ENCODE peak calls at places on chromosomes 4 and X, in six cellular contexts. D is SJSA1; X is left lung; J is upper lobe of left lung; B is right lobe of liver; H is effector memory CD4-positive, alpha-beta T cell. V is an unnamed sample. For H3K27me3, the result is how much of the 10 kb centered on the place peaks cover.

GRCh38 chr4:185717018-185717726 is 94.8 kb downstream of the SORBS2 start:
- DNase-seq in H (no peak), X (no peak), D (no peak), J (no peak), B (no peak), V (no peak)

GRCh38 chrX:10482262-10482661 is 138.1 kb downstream of the MID1 start:
- DNase-seq in X (no peak), H (no peak), B (no peak), J (no peak), D (no peak), V (no peak)

GRCh38 chrX:49960061-49960460 is 37.7 kb downstream of the CLCN5 start:
- DNase-seq in J (no peak), D (no peak), X (no peak), B (no peak), H (no peak), V (no peak)

GRCh38 chr4:15963001-15963451 is at the start of gene FGFBP2:
- DNase-seq in H (no peak), J (no peak), X (no peak), D (peak), B (peak), V (no peak)

GRCh38 chr4:7649741-7650531 is 215.2 kb upstream of the PSAPL1 start:
- DNase-seq in H (peak), J (no peak), D (peak), B (peak), X (peak), V (peak)

GRCh38 chrX:129495941-129496340 is 27.3 kb downstream of the SMARCA1 start:
- DNase-seq in B (no peak), J (no peak), D (no peak), X (no peak), H (no peak), V (no peak)

GRCh38 chrX:71541546-71542022 is 8.7 kb downstream of the OGT start:
- DNase-seq in J (no peak), B (no peak), H (no peak), D (no peak), X (no peak), V (peak)

GRCh38 chr4:173013232-173013932 is 155.2 kb upstream of the GALNT7 start:
- DNase-seq in X (no peak), D (no peak), J (no peak), H (peak), B (no peak), V (no peak)

GRCh38 chrX:130393451-130394074 is 8.1 kb upstream of the GPR119 start:
- DNase-seq in H (no peak), X (peak), J (no peak), D (peak), B (peak), V (no peak)

GRCh38 chr4:85081196-85081595 is 114.7 kb upstream of the WDFY3 start:
- DNase-seq in D (no peak), X (no peak), J (no peak), H (no peak), B (no peak), V (no peak)

GRCh38 chr4:174405923-174406322 is 116.4 kb downstream of the HPGD start:
- DNase-seq in B (no peak), H (no peak), D (no peak), J (no peak), X (no peak), V (no peak)

GRCh38 chrX:39827959-39828358 is 269.8 kb downstream of the BCOR start:
- DNase-seq in H (no peak), J (no peak), D (no peak), X (no peak), B (no peak), V (no peak)

GRCh38 chr4:173025131-173025530 is 143.5 kb upstream of the GALNT7 start:
- DNase-seq in D (peak), J (no peak), H (no peak), X (no peak), B (no peak), V (no peak)

GRCh38 chrX:2863646-2864045 is 34.9 kb downstream of the GYG2 start:
- DNase-seq in D (no peak), H (no peak), B (no peak), J (no peak), X (no peak), V (no peak)

GRCh38 chr4:748461-748860 is 42.8 kb downstream of the PCGF3 start:
- DNase-seq in D (no peak), J (no peak), B (no peak), X (no peak), H (no peak), V (no peak)

GRCh38 chr4:152515678-152516077 is 20.2 kb downstream of the FBXW7 start:
- DNase-seq in J (no peak), H (no peak), D (peak), B (no peak), X (no peak), V (peak)

GRCh38 chr4:183840311-183840710 is 64.8 kb upstream of the STOX2 start:
- DNase-seq in H (peak), J (no peak), B (peak), X (peak), D (peak), V (no peak)

GRCh38 chr4:61921890-61922289 is 721.8 kb downstream of the ADGRL3 start:
- DNase-seq in X (no peak), J (no peak), D (no peak), H (no peak), B (no peak), V (no peak)

GRCh38 chr4:42605264-42605663 is 51.6 kb downstream of the ATP8A1 start:
- DNase-seq in D (no peak), B (no peak), J (no peak), H (no peak), X (no peak), V (no peak)

GRCh38 chrX:155767101-155767878 is 113.9 kb upstream of the VAMP7 start:
- DNase-seq in X (peak), H (peak), J (peak), B (peak), D (peak), V (peak)

GRCh38 chrX:155768036-155768769 is 112.9 kb upstream of the VAMP7 start:
- DNase-seq in D (no peak), B (peak), X (no peak), J (peak), H (no peak), V (no peak)

GRCh38 chrX:155761185-155761584 is 120.0 kb upstream of the VAMP7 start:
- DNase-seq in D (no peak), B (no peak), X (no peak), H (no peak), J (no peak), V (no peak)

GRCh38 chrX:155766321-155766720 is 114.8 kb upstream of the VAMP7 start:
- DNase-seq in J (no peak), X (no peak), D (no peak), H (no peak), B (no peak), V (no peak)
- H3K27me3 ChIP-seq in J (under half), X (under half), D (under half), H (under half), B (under half), V (under half)

DNA sequence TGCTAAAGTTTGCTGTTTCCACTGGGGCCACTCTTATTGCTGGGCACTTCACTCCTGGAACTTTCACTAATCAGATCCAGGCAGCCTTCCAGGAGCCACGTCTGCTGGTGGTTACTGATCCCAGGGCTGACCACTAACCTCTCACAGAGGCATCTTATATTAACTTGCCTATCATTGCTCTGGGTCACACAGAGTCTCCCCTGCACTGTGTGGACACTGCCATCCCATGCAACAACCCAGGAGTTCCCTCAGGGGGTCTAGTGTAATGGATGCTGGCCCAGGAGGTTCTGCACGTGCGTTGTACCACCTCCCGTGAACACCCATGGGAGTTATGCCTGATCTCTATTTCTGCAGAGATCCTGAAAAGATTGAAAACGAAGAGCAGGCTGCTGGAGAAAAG is 41.8 kb upstream of the IQSEC2 start:
- DNase-seq in D (no peak), B (no peak), J (no peak), X (no peak), H (no peak), V (no peak)
- H3K27me3 ChIP-seq in D (under half), B (under half), J (under half), X (half or more), H (under half), V (under half)

GRCh38 chrX:140509468-140510305 is 4.8 kb upstream of the SOX3 start:
- DNase-seq in H (no peak), B (no peak), J (no peak), D (no peak), X (no peak), V (no peak)
- H3K27me3 ChIP-seq in H (under half), B (under half), J (under half), D (under half), X (half or more), V (under half)

DNA sequence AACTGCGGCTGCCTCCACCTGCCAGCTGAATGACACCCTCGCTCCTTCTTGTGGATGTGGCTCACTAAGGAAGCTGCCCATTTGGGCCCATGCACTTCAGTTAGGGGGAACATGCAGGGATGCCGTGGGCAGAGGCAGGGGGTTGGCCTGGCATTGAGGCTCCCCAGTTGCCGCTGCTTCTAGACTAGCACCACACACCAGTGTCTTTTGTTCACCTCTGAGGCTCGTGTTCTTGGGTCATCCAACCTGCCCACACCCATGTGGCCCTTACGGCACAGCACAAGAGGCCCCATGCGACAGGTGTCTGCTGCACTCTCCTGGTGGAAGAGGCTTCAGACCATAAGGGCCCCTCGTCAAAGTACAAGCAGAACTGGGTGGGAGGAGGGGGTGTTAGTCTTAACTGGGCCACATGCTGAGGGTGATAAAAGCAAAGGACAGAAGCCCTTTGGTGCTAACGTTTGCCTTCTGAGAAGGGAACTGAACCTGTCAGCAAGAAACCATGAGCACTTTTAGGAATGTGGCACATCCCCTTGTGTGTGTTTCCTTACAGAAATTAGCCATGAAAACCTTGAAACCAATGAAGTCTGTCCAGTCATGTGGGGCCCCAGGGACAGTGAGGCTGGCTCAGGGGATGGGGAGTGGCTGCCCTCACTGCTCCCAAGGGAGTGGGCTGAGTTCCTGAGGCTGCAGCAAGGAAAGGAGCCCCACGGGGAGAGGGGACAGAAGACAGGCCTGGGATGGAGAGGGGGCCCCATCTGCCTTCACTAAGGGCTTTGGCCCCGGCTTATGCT is 39.2 kb downstream of the MAP7D3 start:
- DNase-seq in D (no peak), B (no peak), H (no peak), J (no peak), X (no peak), V (no peak)
- H3K27me3 ChIP-seq in D (under half), B (under half), H (under half), J (under half), X (under half), V (under half)

DNA sequence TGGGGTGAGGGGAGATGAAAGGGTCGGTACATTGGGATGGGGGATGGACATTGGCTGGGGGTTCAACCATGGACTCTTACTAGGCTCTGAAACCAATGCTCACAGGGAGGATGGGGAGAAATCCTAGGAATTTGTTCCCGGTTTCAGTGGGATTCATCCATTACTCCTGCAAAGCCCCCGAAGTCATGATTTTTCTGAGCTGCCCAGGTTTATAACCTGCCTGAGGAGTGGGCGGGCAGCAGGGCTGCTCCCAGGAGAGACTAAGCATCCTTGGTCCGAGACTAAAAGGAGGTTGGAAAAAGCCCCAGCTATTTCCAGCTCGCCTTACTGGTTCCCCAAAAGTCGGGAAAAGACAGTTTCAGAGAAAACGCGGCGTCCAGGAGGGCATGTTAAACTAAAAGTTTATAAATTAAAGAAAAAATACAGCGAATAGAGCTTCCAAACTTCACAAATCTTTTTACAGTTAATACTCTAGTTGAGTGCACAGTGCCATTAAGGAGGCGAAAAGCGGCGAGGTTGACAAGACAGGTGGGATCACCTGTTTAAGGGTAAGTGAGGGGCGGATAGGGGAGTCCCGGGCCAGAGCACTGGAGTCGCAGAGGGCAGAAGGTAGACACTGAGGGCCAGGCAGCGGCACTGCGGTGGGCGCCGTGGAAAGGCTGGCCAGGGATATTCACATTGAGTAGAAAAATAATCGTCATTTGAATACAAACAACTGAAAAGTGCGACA is 3.7 kb downstream of the NKX3-2 start:
- DNase-seq in X (no peak), B (no peak), J (no peak), D (no peak), H (no peak), V (no peak)
- H3K27me3 ChIP-seq in X (half or more), B (under half), J (half or more), D (under half), H (half or more), V (half or more)

GRCh38 chr4:144181386-144181785 is 40.9 kb upstream of the GYPA start:
- DNase-seq in H (no peak), J (no peak), D (no peak), B (no peak), X (no peak), V (no peak)

GRCh38 chr4:144183165-144183564 is 42.6 kb upstream of the GYPA start:
- DNase-seq in X (no peak), J (no peak), B (no peak), H (no peak), D (no peak), V (no peak)

GRCh38 chr4:144190009-144190408 is 49.5 kb upstream of the GYPA start:
- DNase-seq in X (no peak), H (no peak), J (no peak), D (no peak), B (no peak), V (no peak)

GRCh38 chr4:144189121-144189520 is 48.6 kb upstream of the GYPA start:
- DNase-seq in J (no peak), H (no peak), B (no peak), X (no peak), D (no peak), V (no peak)

GRCh38 chr4:144185086-144185485 is 44.6 kb upstream of the GYPA start:
- DNase-seq in J (no peak), H (no peak), X (no peak), D (no peak), B (no peak), V (no peak)
- H3K27me3 ChIP-seq in J (under half), H (under half), X (under half), D (under half), B (under half), V (under half)